ENCODE peak calls at places on chromosomes 1 and 21, in four cellular contexts. One of them, this sample, is unnamed.

GRCh38 chr1:22584970-22585369 is 21.7 kb downstream of the EPHA8 start:
- DNase-seq in A549: no peak
- DNase-seq in K562: no peak
- DNase-seq in HepG2: no peak
- DNase-seq in this sample: no peak

GRCh38 chr21:38505654-38506523 is 7.6 kb upstream of the ERG start:
- DNase-seq in A549: peak; percentile 6
- DNase-seq in HepG2: peak; percentile 62
- DNase-seq in K562: peak; percentile 60
- DNase-seq in this sample: no peak

GRCh38 chr1:33219886-33220661 is 36.2 kb upstream of the ZNF362 start:
- DNase-seq in HepG2: no peak
- DNase-seq in A549: peak; percentile 18
- DNase-seq in K562: no peak
- DNase-seq in this sample: no peak

GRCh38 chr1:153922076-153922837 is 515 bp downstream of the GATAD2B start:
- DNase-seq in A549: peak; percentile 49
- DNase-seq in HepG2: peak; percentile 51
- DNase-seq in K562: peak; percentile 92
- DNase-seq in this sample: peak; percentile 73

GRCh38 chr1:15959847-15960446 is 16.0 kb downstream of the ZBTB17 start:
- DNase-seq in K562: no peak
- DNase-seq in A549: no peak
- DNase-seq in HepG2: no peak
- DNase-seq in this sample: no peak

GRCh38 chr1:207064546-207064945 is 11.5 kb downstream of the PFKFB2 start:
- DNase-seq in HepG2: no peak
- DNase-seq in A549: no peak
- DNase-seq in K562: no peak
- DNase-seq in this sample: no peak

GRCh38 chr1:83499998-83500397 is 498.9 kb downstream of the TTLL7 start:
- DNase-seq in K562: no peak
- DNase-seq in A549: no peak
- DNase-seq in HepG2: no peak
- DNase-seq in this sample: no peak

GRCh38 chr1:155392898-155393411 is 72.3 kb downstream of the RUSC1 start:
- DNase-seq in HepG2: no peak
- DNase-seq in K562: no peak
- DNase-seq in A549: no peak
- DNase-seq in this sample: no peak

GRCh38 chr21:38478782-38479181 is 19.5 kb downstream of the ERG start:
- DNase-seq in A549: no peak
- DNase-seq in HepG2: no peak
- DNase-seq in K562: no peak
- DNase-seq in this sample: no peak

GRCh38 chr1:66300280-66300973 is 233.5 kb upstream of the SGIP1 start:
- DNase-seq in A549: no peak
- DNase-seq in HepG2: no peak
- DNase-seq in K562: no peak
- DNase-seq in this sample: no peak

GRCh38 chr1:30908446-30908885 is at the start of gene SDC3:
- DNase-seq in HepG2: no peak
- DNase-seq in A549: no peak
- DNase-seq in K562: peak; percentile 66
- DNase-seq in this sample: no peak

GRCh38 chr1:12339861-12340557 is 110.2 kb downstream of the VPS13D start:
- DNase-seq in HepG2: no peak
- DNase-seq in A549: no peak
- DNase-seq in K562: no peak
- DNase-seq in this sample: no peak

DNA sequence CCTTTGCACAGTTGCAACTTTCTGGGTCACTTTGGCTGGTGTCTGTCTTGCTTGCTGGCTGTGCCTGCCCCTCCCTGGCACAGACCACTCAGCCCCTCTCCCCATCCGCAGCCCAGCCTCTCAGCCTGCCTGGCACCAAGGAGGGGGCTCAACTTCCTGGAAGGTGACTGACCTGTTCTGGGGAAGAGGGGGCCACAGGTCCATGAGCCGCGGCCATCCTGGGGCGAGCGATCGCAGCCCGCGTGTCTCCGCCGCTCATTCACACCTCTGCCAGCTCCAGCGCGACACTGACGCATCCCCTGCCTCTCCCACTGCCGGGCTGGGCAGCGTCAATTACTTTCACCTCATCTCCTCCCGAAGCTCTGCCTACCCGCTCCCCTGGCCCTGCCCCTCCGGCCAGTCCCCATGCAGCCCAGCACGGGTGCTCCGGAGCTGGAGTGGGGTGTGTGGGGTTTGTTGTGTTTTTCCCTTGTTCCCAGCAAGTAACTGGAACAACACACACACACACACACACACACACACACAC is 14.3 kb downstream of the SLC6A9 start:
- DNase-seq in HepG2: no peak
- DNase-seq in K562: no peak
- DNase-seq in A549: no peak
- DNase-seq in this sample: no peak
- TF ChIP-seq HMGXB4 in HepG2: no peak
- TF ChIP-seq HMGXB4 in K562: no peak
- TF ChIP-seq HMGXB4 in A549: no peak
- TF ChIP-seq HMGXB4 in this sample: no peak

GRCh38 chr1:38076038-38076437 is 29.4 kb upstream of the POU3F1 start:
- DNase-seq in A549: no peak
- DNase-seq in K562: peak; percentile 60
- DNase-seq in HepG2: no peak
- DNase-seq in this sample: peak; percentile 75
- TF ChIP-seq NR3C1 in A549: no peak
- TF ChIP-seq NR3C1 in K562: no peak
- TF ChIP-seq NR3C1 in HepG2: no peak
- TF ChIP-seq NR3C1 in this sample: peak; percentile 81

GRCh38 chr1:100322436-100323211 is 29.7 kb upstream of the CDC14A start:
- DNase-seq in A549: peak; percentile 4
- DNase-seq in HepG2: peak; percentile 52
- DNase-seq in K562: no peak
- DNase-seq in this sample: no peak
- TF ChIP-seq HMGXB4 in A549: no peak
- TF ChIP-seq HMGXB4 in HepG2: no peak
- TF ChIP-seq HMGXB4 in K562: no peak
- TF ChIP-seq HMGXB4 in this sample: no peak

GRCh38 chr1:231039161-231040018 is 664 bp downstream of the FAM89A start:
- DNase-seq in A549: peak; percentile 46
- DNase-seq in HepG2: no peak
- DNase-seq in K562: peak; percentile 73
- DNase-seq in this sample: peak; percentile 48
- TF ChIP-seq NR3C1 in A549: no peak
- TF ChIP-seq NR3C1 in HepG2: no peak
- TF ChIP-seq NR3C1 in K562: peak; percentile 62
- TF ChIP-seq NR3C1 in this sample: no peak

DNA sequence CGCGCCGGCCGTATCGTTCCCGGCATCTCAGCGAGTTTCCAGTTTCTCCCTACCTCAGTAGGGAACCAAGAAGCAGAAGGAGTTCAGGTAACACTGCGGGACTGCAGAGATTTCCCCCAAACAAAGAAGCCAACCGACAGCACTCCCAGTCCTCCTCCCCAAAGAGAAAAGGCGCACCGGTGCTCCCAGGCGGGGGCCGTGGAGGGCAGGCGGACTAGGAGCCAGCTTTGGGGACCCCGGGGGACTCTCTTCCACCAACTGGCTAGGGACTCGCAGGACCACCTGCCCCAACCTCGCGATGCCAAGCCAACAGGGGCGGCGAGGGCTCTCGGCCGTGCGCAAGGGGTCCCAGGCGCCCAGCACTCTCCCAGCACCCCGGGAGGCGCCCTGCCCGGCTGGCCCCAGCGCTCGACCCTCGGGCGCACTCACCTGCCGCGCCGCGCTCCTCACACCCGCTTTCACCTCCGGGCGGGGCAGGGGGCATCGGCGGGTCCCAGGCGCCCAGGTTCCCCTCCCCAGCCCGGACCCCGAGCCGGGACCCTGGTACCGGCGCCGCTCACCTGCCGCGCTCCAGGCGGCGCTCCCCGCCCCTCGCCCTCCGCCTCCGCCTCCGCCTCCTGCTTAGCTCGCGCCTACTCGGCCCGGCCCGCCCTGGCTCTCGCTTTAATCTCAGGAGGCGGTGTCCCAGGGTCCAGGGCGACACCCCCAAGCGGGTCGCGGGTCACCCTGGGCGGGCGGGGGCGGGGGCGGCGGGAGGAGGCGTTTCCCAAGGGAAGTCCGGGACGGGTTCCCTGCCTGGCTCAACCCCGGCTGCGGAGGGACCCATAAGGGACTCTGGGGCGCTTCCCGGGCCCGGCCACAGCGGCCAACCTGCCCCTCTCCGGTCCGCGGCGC is at the start of gene TMPRSS2:
- DNase-seq in A549: no peak
- DNase-seq in HepG2: no peak
- DNase-seq in K562: no peak
- DNase-seq in this sample: peak; percentile 60
- TF ChIP-seq HMGXB4 in A549: no peak
- TF ChIP-seq HMGXB4 in HepG2: no peak
- TF ChIP-seq HMGXB4 in K562: no peak
- TF ChIP-seq HMGXB4 in this sample: peak; percentile 50

DNA sequence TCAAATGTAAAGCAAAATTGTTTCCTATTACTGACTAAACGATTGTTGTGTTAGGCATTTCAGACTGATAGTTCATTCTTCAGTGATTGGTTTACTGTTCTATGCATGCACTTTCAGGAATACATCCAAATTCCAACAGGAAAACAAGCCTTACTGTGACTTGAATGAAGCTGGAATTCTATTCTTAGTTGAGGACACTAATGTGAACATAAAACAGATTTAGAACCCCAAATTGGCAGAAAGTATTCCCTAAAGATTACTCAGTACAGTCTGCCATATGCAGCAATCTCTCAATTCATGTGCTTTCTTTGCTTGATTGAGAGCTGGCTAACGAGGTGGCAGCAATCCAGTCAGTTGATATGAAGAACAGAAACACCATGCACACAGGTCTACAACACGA is 564.6 kb upstream of the NEGR1 start:
- DNase-seq in HepG2: no peak
- DNase-seq in K562: no peak
- DNase-seq in A549: no peak
- DNase-seq in this sample: no peak
- TF ChIP-seq NR3C1 in HepG2: no peak
- TF ChIP-seq NR3C1 in K562: no peak
- TF ChIP-seq NR3C1 in A549: no peak
- TF ChIP-seq NR3C1 in this sample: no peak